ENCODE peak calls at places on chromosomes 4 and X, in four cellular contexts. One of them, this sample, is unnamed.

GRCh38 chrX:1686642-1687041 is 71.8 kb downstream of the ASMT start:
- DNase-seq in GM12865: no peak
- DNase-seq in stimulated activated CD8-positive, alpha-beta memory T cell treated with anti-CD3 and anti-CD28 coated beads, Interleukin-4, amount 100 ng/mL, for 1 hour: no peak
- DNase-seq in lung microvascular endothelial cell: no peak
- DNase-seq in this sample: no peak

GRCh38 chrX:51893931-51894696 is 691 bp downstream of the MAGED1 start:
- DNase-seq in GM12865: peak; percentile 16
- DNase-seq in stimulated activated CD8-positive, alpha-beta memory T cell treated with anti-CD3 and anti-CD28 coated beads, Interleukin-4, amount 100 ng/mL, for 1 hour: no peak
- DNase-seq in lung microvascular endothelial cell: peak; percentile 10
- DNase-seq in this sample: no peak

GRCh38 chr4:7506572-7506971 is 71.8 kb upstream of the PSAPL1 start:
- DNase-seq in GM12865: no peak
- DNase-seq in stimulated activated CD8-positive, alpha-beta memory T cell treated with anti-CD3 and anti-CD28 coated beads, Interleukin-4, amount 100 ng/mL, for 1 hour: no peak
- DNase-seq in lung microvascular endothelial cell: no peak
- DNase-seq in this sample: no peak

GRCh38 chrX:103774070-103774642 is 2.5 kb upstream of the PLP1 start:
- DNase-seq in GM12865: peak; percentile 3
- DNase-seq in stimulated activated CD8-positive, alpha-beta memory T cell treated with anti-CD3 and anti-CD28 coated beads, Interleukin-4, amount 100 ng/mL, for 1 hour: no peak
- DNase-seq in lung microvascular endothelial cell: peak; percentile 57
- DNase-seq in this sample: peak; percentile 3

GRCh38 chrX:44596277-44596676 is 53.6 kb upstream of the FUNDC1 start:
- DNase-seq in GM12865: peak; percentile 34
- DNase-seq in stimulated activated CD8-positive, alpha-beta memory T cell treated with anti-CD3 and anti-CD28 coated beads, Interleukin-4, amount 100 ng/mL, for 1 hour: no peak
- DNase-seq in lung microvascular endothelial cell: no peak
- DNase-seq in this sample: peak; percentile 81

GRCh38 chr4:55077577-55077976 is 47.8 kb downstream of the KDR start:
- DNase-seq in GM12865: no peak
- DNase-seq in stimulated activated CD8-positive, alpha-beta memory T cell treated with anti-CD3 and anti-CD28 coated beads, Interleukin-4, amount 100 ng/mL, for 1 hour: no peak
- DNase-seq in lung microvascular endothelial cell: no peak
- DNase-seq in this sample: no peak

GRCh38 chr4:53592686-53593641 is 1.7 kb upstream of the LNX1 start:
- DNase-seq in GM12865: no peak
- DNase-seq in stimulated activated CD8-positive, alpha-beta memory T cell treated with anti-CD3 and anti-CD28 coated beads, Interleukin-4, amount 100 ng/mL, for 1 hour: no peak
- DNase-seq in lung microvascular endothelial cell: peak; percentile 28
- DNase-seq in this sample: no peak

GRCh38 chrX:74449937-74450330 is 28.6 kb downstream of the SLC16A2 start:
- DNase-seq in GM12865: no peak
- DNase-seq in stimulated activated CD8-positive, alpha-beta memory T cell treated with anti-CD3 and anti-CD28 coated beads, Interleukin-4, amount 100 ng/mL, for 1 hour: no peak
- DNase-seq in lung microvascular endothelial cell: no peak
- DNase-seq in this sample: no peak

GRCh38 chr4:182240161-182241130 is 2.8 kb upstream of the TENM3 start:
- DNase-seq in GM12865: no peak
- DNase-seq in stimulated activated CD8-positive, alpha-beta memory T cell treated with anti-CD3 and anti-CD28 coated beads, Interleukin-4, amount 100 ng/mL, for 1 hour: no peak
- DNase-seq in lung microvascular endothelial cell: no peak
- DNase-seq in this sample: no peak

GRCh38 chrX:11146411-11146810 is 35.3 kb downstream of the HCCS start:
- DNase-seq in GM12865: no peak
- DNase-seq in stimulated activated CD8-positive, alpha-beta memory T cell treated with anti-CD3 and anti-CD28 coated beads, Interleukin-4, amount 100 ng/mL, for 1 hour: no peak
- DNase-seq in lung microvascular endothelial cell: no peak
- DNase-seq in this sample: no peak

GRCh38 chr4:88439161-88439760 is 17.7 kb upstream of the HERC5 start:
- DNase-seq in GM12865: no peak
- DNase-seq in stimulated activated CD8-positive, alpha-beta memory T cell treated with anti-CD3 and anti-CD28 coated beads, Interleukin-4, amount 100 ng/mL, for 1 hour: no peak
- DNase-seq in lung microvascular endothelial cell: no peak
- DNase-seq in this sample: no peak

GRCh38 chr4:185235480-185236154 is 26.2 kb downstream of the SNX25 start:
- DNase-seq in GM12865: no peak
- DNase-seq in stimulated activated CD8-positive, alpha-beta memory T cell treated with anti-CD3 and anti-CD28 coated beads, Interleukin-4, amount 100 ng/mL, for 1 hour: no peak
- DNase-seq in lung microvascular endothelial cell: peak; percentile 71
- DNase-seq in this sample: no peak

GRCh38 chr4:108535757-108536156 is 84.6 kb upstream of the RPL34 start:
- DNase-seq in GM12865: no peak
- DNase-seq in stimulated activated CD8-positive, alpha-beta memory T cell treated with anti-CD3 and anti-CD28 coated beads, Interleukin-4, amount 100 ng/mL, for 1 hour: no peak
- DNase-seq in lung microvascular endothelial cell: peak; percentile 44
- DNase-seq in this sample: no peak

GRCh38 chrX:107154787-107155620 is 36.4 kb upstream of the RBM41 start:
- DNase-seq in GM12865: peak; percentile 0
- DNase-seq in stimulated activated CD8-positive, alpha-beta memory T cell treated with anti-CD3 and anti-CD28 coated beads, Interleukin-4, amount 100 ng/mL, for 1 hour: no peak
- DNase-seq in lung microvascular endothelial cell: peak; percentile 0
- DNase-seq in this sample: peak; percentile 63

GRCh38 chrX:10140264-10140663 is 16.5 kb upstream of the CLCN4 start:
- DNase-seq in GM12865: no peak
- DNase-seq in stimulated activated CD8-positive, alpha-beta memory T cell treated with anti-CD3 and anti-CD28 coated beads, Interleukin-4, amount 100 ng/mL, for 1 hour: no peak
- DNase-seq in lung microvascular endothelial cell: no peak
- DNase-seq in this sample: no peak

GRCh38 chr4:127782025-127782274 is 172 bp upstream of the HSPA4L start:
- DNase-seq in GM12865: peak; percentile 92
- DNase-seq in stimulated activated CD8-positive, alpha-beta memory T cell treated with anti-CD3 and anti-CD28 coated beads, Interleukin-4, amount 100 ng/mL, for 1 hour: no peak
- DNase-seq in lung microvascular endothelial cell: peak; percentile 88
- DNase-seq in this sample: peak; percentile 73

GRCh38 chr4:168917150-168917779 is 92.8 kb downstream of the CBR4 start:
- DNase-seq in GM12865: peak; percentile 54
- DNase-seq in stimulated activated CD8-positive, alpha-beta memory T cell treated with anti-CD3 and anti-CD28 coated beads, Interleukin-4, amount 100 ng/mL, for 1 hour: no peak
- DNase-seq in lung microvascular endothelial cell: peak; percentile 58
- DNase-seq in this sample: peak; percentile 44

GRCh38 chr4:1813915-1814314 is 20.8 kb downstream of the FGFR3 start:
- DNase-seq in GM12865: no peak
- DNase-seq in stimulated activated CD8-positive, alpha-beta memory T cell treated with anti-CD3 and anti-CD28 coated beads, Interleukin-4, amount 100 ng/mL, for 1 hour: no peak
- DNase-seq in lung microvascular endothelial cell: no peak
- DNase-seq in this sample: no peak

GRCh38 chr4:78776031-78776728 is at the start of gene BMP2K:
- DNase-seq in GM12865: peak; percentile 86
- DNase-seq in stimulated activated CD8-positive, alpha-beta memory T cell treated with anti-CD3 and anti-CD28 coated beads, Interleukin-4, amount 100 ng/mL, for 1 hour: peak; percentile 63
- DNase-seq in lung microvascular endothelial cell: peak; percentile 79
- DNase-seq in this sample: peak; percentile 75

GRCh38 chrX:133586443-133586842 is 171.2 kb upstream of the GPC4 start:
- DNase-seq in GM12865: no peak
- DNase-seq in stimulated activated CD8-positive, alpha-beta memory T cell treated with anti-CD3 and anti-CD28 coated beads, Interleukin-4, amount 100 ng/mL, for 1 hour: no peak
- DNase-seq in lung microvascular endothelial cell: no peak
- DNase-seq in this sample: no peak

GRCh38 chr4:178090640-178091411 is 648.6 kb upstream of the AGA start:
- DNase-seq in GM12865: peak; percentile 1
- DNase-seq in stimulated activated CD8-positive, alpha-beta memory T cell treated with anti-CD3 and anti-CD28 coated beads, Interleukin-4, amount 100 ng/mL, for 1 hour: no peak
- DNase-seq in lung microvascular endothelial cell: no peak
- DNase-seq in this sample: no peak

GRCh38 chr4:128675083-128675482 is 134.4 kb upstream of the JADE1 start:
- DNase-seq in GM12865: peak; percentile 84
- DNase-seq in stimulated activated CD8-positive, alpha-beta memory T cell treated with anti-CD3 and anti-CD28 coated beads, Interleukin-4, amount 100 ng/mL, for 1 hour: no peak
- DNase-seq in lung microvascular endothelial cell: no peak
- DNase-seq in this sample: no peak

GRCh38 chrX:37759878-37760418 is 19.9 kb upstream of the CYBB start:
- DNase-seq in GM12865: no peak
- DNase-seq in stimulated activated CD8-positive, alpha-beta memory T cell treated with anti-CD3 and anti-CD28 coated beads, Interleukin-4, amount 100 ng/mL, for 1 hour: no peak
- DNase-seq in lung microvascular endothelial cell: no peak
- DNase-seq in this sample: no peak

GRCh38 chr4:117560329-117560728 is 474.0 kb upstream of the NDST3 start:
- DNase-seq in GM12865: peak; percentile 6
- DNase-seq in stimulated activated CD8-positive, alpha-beta memory T cell treated with anti-CD3 and anti-CD28 coated beads, Interleukin-4, amount 100 ng/mL, for 1 hour: no peak
- DNase-seq in lung microvascular endothelial cell: no peak
- DNase-seq in this sample: no peak

GRCh38 chr4:122003335-122003734 is 51.5 kb upstream of the TRPC3 start:
- DNase-seq in GM12865: peak; percentile 73
- DNase-seq in stimulated activated CD8-positive, alpha-beta memory T cell treated with anti-CD3 and anti-CD28 coated beads, Interleukin-4, amount 100 ng/mL, for 1 hour: peak; percentile 2
- DNase-seq in lung microvascular endothelial cell: peak; percentile 24
- DNase-seq in this sample: peak; percentile 72

GRCh38 chr4:103445377-103445776 is 247.2 kb upstream of the CENPE start:
- DNase-seq in GM12865: no peak
- DNase-seq in stimulated activated CD8-positive, alpha-beta memory T cell treated with anti-CD3 and anti-CD28 coated beads, Interleukin-4, amount 100 ng/mL, for 1 hour: no peak
- DNase-seq in lung microvascular endothelial cell: no peak
- DNase-seq in this sample: no peak

GRCh38 chrX:113399501-113400192 is 559.0 kb upstream of the AMOT start:
- DNase-seq in GM12865: no peak
- DNase-seq in stimulated activated CD8-positive, alpha-beta memory T cell treated with anti-CD3 and anti-CD28 coated beads, Interleukin-4, amount 100 ng/mL, for 1 hour: no peak
- DNase-seq in lung microvascular endothelial cell: peak; percentile 46
- DNase-seq in this sample: no peak

GRCh38 chrX:49910344-49910743 is 12.1 kb upstream of the CLCN5 start:
- DNase-seq in GM12865: peak; percentile 36
- DNase-seq in stimulated activated CD8-positive, alpha-beta memory T cell treated with anti-CD3 and anti-CD28 coated beads, Interleukin-4, amount 100 ng/mL, for 1 hour: no peak
- DNase-seq in lung microvascular endothelial cell: no peak
- DNase-seq in this sample: peak; percentile 9

GRCh38 chr4:83626245-83626843 is 90.4 kb downstream of the GPAT3 start:
- DNase-seq in GM12865: no peak
- DNase-seq in stimulated activated CD8-positive, alpha-beta memory T cell treated with anti-CD3 and anti-CD28 coated beads, Interleukin-4, amount 100 ng/mL, for 1 hour: no peak
- DNase-seq in lung microvascular endothelial cell: no peak
- DNase-seq in this sample: no peak

GRCh38 chr4:111952708-111953107 is 192.5 kb upstream of the FAM241A start:
- DNase-seq in GM12865: no peak
- DNase-seq in stimulated activated CD8-positive, alpha-beta memory T cell treated with anti-CD3 and anti-CD28 coated beads, Interleukin-4, amount 100 ng/mL, for 1 hour: no peak
- DNase-seq in lung microvascular endothelial cell: no peak
- DNase-seq in this sample: no peak

GRCh38 chrX:40644175-40644574 is 3.2 kb downstream of the CXorf38 start:
- DNase-seq in GM12865: no peak
- DNase-seq in stimulated activated CD8-positive, alpha-beta memory T cell treated with anti-CD3 and anti-CD28 coated beads, Interleukin-4, amount 100 ng/mL, for 1 hour: no peak
- DNase-seq in lung microvascular endothelial cell: peak; percentile 39
- DNase-seq in this sample: peak; percentile 93

GRCh38 chr4:10114607-10115006 is 2.0 kb downstream of the WDR1 start:
- DNase-seq in GM12865: no peak
- DNase-seq in stimulated activated CD8-positive, alpha-beta memory T cell treated with anti-CD3 and anti-CD28 coated beads, Interleukin-4, amount 100 ng/mL, for 1 hour: no peak
- DNase-seq in lung microvascular endothelial cell: no peak
- DNase-seq in this sample: no peak

GRCh38 chr4:177016541-177017141 is 223.9 kb upstream of the VEGFC start:
- DNase-seq in GM12865: no peak
- DNase-seq in stimulated activated CD8-positive, alpha-beta memory T cell treated with anti-CD3 and anti-CD28 coated beads, Interleukin-4, amount 100 ng/mL, for 1 hour: no peak
- DNase-seq in lung microvascular endothelial cell: peak; percentile 37
- DNase-seq in this sample: no peak

GRCh38 chrX:49100704-49101628 is 21.3 kb upstream of the WDR45 start:
- DNase-seq in GM12865: peak; percentile 96
- DNase-seq in stimulated activated CD8-positive, alpha-beta memory T cell treated with anti-CD3 and anti-CD28 coated beads, Interleukin-4, amount 100 ng/mL, for 1 hour: peak; percentile 80
- DNase-seq in lung microvascular endothelial cell: peak; percentile 95
- DNase-seq in this sample: peak; percentile 94